ENCODE peak calls at places on chromosomes 5 and 9, in six cellular contexts. Y, S, M, Z, C and I are unnamed samples.

GRCh38 chr9:80995759-80996158 is 693.6 kb downstream of the TLE1 start:
- DNase-seq in Y (no peak), S (no peak), M (no peak), Z (no peak), C (peak; percentile 67), I (no peak)

GRCh38 chr5:107593009-107593408 is 77.7 kb downstream of the EFNA5 start:
- DNase-seq in Y (no peak), S (no peak), M (peak; percentile 33), Z (no peak), C (no peak), I (peak; percentile 52)

GRCh38 chr5:66854429-66854828 is 258.2 kb downstream of the MAST4 start:
- DNase-seq in Y (no peak), S (no peak), M (no peak), Z (no peak), C (no peak), I (no peak)

GRCh38 chr5:108459661-108460170 is 77.8 kb upstream of the FBXL17 start:
- DNase-seq in Y (no peak), S (no peak), M (no peak), Z (no peak), C (no peak), I (no peak)

GRCh38 chr5:12246016-12246415 is 341.8 kb upstream of the CTNND2 start:
- DNase-seq in Y (no peak), S (no peak), M (no peak), Z (no peak), C (no peak), I (no peak)

GRCh38 chr5:7397005-7397546 is 1.1 kb downstream of the ADCY2 start:
- DNase-seq in Y (no peak), S (no peak), M (no peak), Z (no peak), C (no peak), I (peak; percentile 10)

GRCh38 chr5:3650868-3651267 is 55.2 kb downstream of the IRX1 start:
- DNase-seq in Y (no peak), S (no peak), M (no peak), Z (no peak), C (no peak), I (no peak)

GRCh38 chr9:36146666-36147065 is 10.1 kb downstream of the GLIPR2 start:
- DNase-seq in Y (no peak), S (no peak), M (no peak), Z (no peak), C (no peak), I (no peak)

GRCh38 chr9:137762414-137763061 is 115.0 kb upstream of the CACNA1B start:
- DNase-seq in Y (peak; percentile 82), S (no peak), M (no peak), Z (no peak), C (no peak), I (no peak)

GRCh38 chr5:1907616-1908015 is 24.9 kb upstream of the IRX4 start:
- DNase-seq in Y (no peak), S (no peak), M (no peak), Z (no peak), C (no peak), I (no peak)

GRCh38 chr5:135714126-135714894 is 120.2 kb upstream of the SLC25A48 start:
- DNase-seq in Y (no peak), S (no peak), M (no peak), Z (no peak), C (no peak), I (no peak)